ENCODE peak calls at places on chromosomes 1 and 21, in nine cellular contexts. J is AG10803, M is ascending aorta, K is AG09309, E is fibroblast of villous mesenchyme, P is lower leg skin, Q is fibroblast of pulmonary artery, W is neural progenitor cell, T is tibial nerve. C is an unnamed sample.

GRCh38 chr1:171663036-171663853 is 10.8 kb upstream of the MYOC start:
- DNase-seq in M (no peak), J (no peak), E (no peak), K (no peak), W (no peak), Q (no peak), P (no peak), T (no peak), C (no peak)

GRCh38 chr1:193068013-193068412 is 8.6 kb downstream of the RO60 start:
- DNase-seq in K (no peak), E (no peak), W (no peak), J (no peak), M (no peak), Q (no peak), P (no peak), T (no peak), C (no peak)

GRCh38 chr1:95287078-95287477 is 53.1 kb downstream of the RWDD3 start:
- DNase-seq in P (no peak), J (no peak), E (no peak), W (peak), K (no peak), Q (no peak), T (no peak), M (no peak), C (no peak)

GRCh38 chr1:112363636-112364035 is 32.4 kb upstream of the CTTNBP2NL start:
- DNase-seq in J (peak), T (no peak), E (no peak), W (no peak), P (no peak), Q (no peak), M (no peak), K (no peak), C (no peak)

GRCh38 chr1:63921357-63921756 is 147.5 kb downstream of the ROR1 start:
- DNase-seq in E (no peak), K (no peak), M (no peak), J (no peak), Q (no peak), T (no peak), P (no peak), W (no peak), C (no peak)

GRCh38 chr1:221069956-221070355 is 190.7 kb downstream of the HLX start:
- DNase-seq in M (no peak), E (no peak), T (no peak), W (no peak), J (no peak), P (no peak), Q (no peak), K (no peak), C (no peak)

GRCh38 chr1:205237526-205238484 is 10.1 kb downstream of the TMCC2 start:
- DNase-seq in E (peak), K (no peak), T (no peak), P (peak), J (no peak), W (no peak), Q (no peak), M (no peak), C (no peak)

GRCh38 chr1:73886721-73887120 is 311.3 kb downstream of the LRRIQ3 start:
- DNase-seq in T (no peak), E (no peak), P (no peak), W (no peak), Q (no peak), M (no peak), K (no peak), J (no peak), C (no peak)

GRCh38 chr1:230760360-230760827 is 13.2 kb downstream of the CAPN9 start:
- DNase-seq in M (no peak), T (no peak), J (no peak), P (peak), Q (no peak), W (no peak), K (no peak), E (no peak), C (no peak)

GRCh38 chr1:145999321-146000024 is 3.1 kb upstream of the TXNIP start:
- DNase-seq in J (no peak), Q (no peak), M (no peak), E (no peak), P (no peak), W (no peak), T (no peak), K (no peak), C (no peak)

GRCh38 chr1:57572016-57572415 is 148.2 kb upstream of the DAB1 start:
- DNase-seq in E (no peak), T (no peak), K (no peak), J (no peak), Q (no peak), W (no peak), P (no peak), M (no peak), C (no peak)

GRCh38 chr1:66778969-66779368 is 22.1 kb downstream of the INSL5 start:
- DNase-seq in P (no peak), T (no peak), E (peak), J (peak), K (peak), M (no peak), Q (peak), W (no peak), C (no peak)

GRCh38 chr1:81008298-81008697 is 792.4 kb upstream of the ADGRL2 start:
- DNase-seq in K (no peak), M (no peak), Q (no peak), W (no peak), T (no peak), P (no peak), E (no peak), J (no peak), C (no peak)

GRCh38 chr21:34235514-34235913 is 128.3 kb upstream of the KCNE2 start:
- DNase-seq in T (no peak), M (no peak), J (no peak), K (no peak), W (peak), P (no peak), Q (no peak), E (no peak), C (no peak)

GRCh38 chr1:92831368-92831761 is 475 bp upstream of the RPL5 start:
- DNase-seq in M (no peak), T (no peak), Q (no peak), K (no peak), E (no peak), W (peak), P (no peak), J (no peak), C (no peak)

GRCh38 chr1:112696578-112697320 is 10.2 kb downstream of the RHOC start:
- DNase-seq in W (no peak), P (peak), T (no peak), E (no peak), M (no peak), K (no peak), Q (no peak), J (no peak), C (no peak)

GRCh38 chr1:38129473-38129872 is 82.9 kb upstream of the POU3F1 start:
- DNase-seq in E (no peak), P (peak), Q (no peak), W (peak), J (no peak), K (no peak), M (no peak), T (no peak), C (no peak)

GRCh38 chr1:181777812-181778211 is 283.7 kb downstream of the ZNF648 start:
- DNase-seq in J (no peak), Q (no peak), P (no peak), K (no peak), M (no peak), E (no peak), W (no peak), T (no peak), C (no peak)

GRCh38 chr1:111465754-111466153 is 8.0 kb upstream of the C1orf162 start:
- DNase-seq in M (no peak), J (no peak), P (no peak), T (no peak), E (no peak), W (no peak), K (no peak), Q (no peak), C (no peak)

GRCh38 chr1:73611681-73612080 is 586.3 kb downstream of the LRRIQ3 start:
- DNase-seq in J (no peak), K (no peak), T (no peak), P (no peak), W (no peak), M (no peak), E (no peak), Q (no peak), C (no peak)

GRCh38 chr1:65992160-65993046 is 199.7 kb downstream of the PDE4B start:
- DNase-seq in Q (peak), E (no peak), K (no peak), J (no peak), P (no peak), M (no peak), T (no peak), W (peak), C (no peak)

GRCh38 chr1:167791281-167792209 is 69.8 kb downstream of the MPZL1 start:
- DNase-seq in J (peak), W (peak), Q (peak), T (peak), P (no peak), E (peak), M (no peak), K (peak), C (peak)

GRCh38 chr1:18724801-18725200 is 94.2 kb downstream of the PAX7 start:
- DNase-seq in K (no peak), J (no peak), P (no peak), T (no peak), Q (no peak), M (no peak), W (no peak), E (no peak), C (no peak)

GRCh38 chr21:45356251-45356650 is 48.7 kb upstream of the COL18A1 start:
- DNase-seq in J (no peak), K (no peak), M (no peak), W (no peak), E (no peak), T (no peak), Q (no peak), P (no peak), C (no peak)
- TF ChIP-seq CTCF in J (no peak), K (no peak), M (no peak), W (peak), E (peak), T (no peak), Q (peak), P (no peak), C (no peak)

GRCh38 chr1:173714759-173715537 is at the start of gene KLHL20:
- DNase-seq in M (peak), Q (peak), W (peak), P (peak), K (peak), J (peak), T (peak), E (peak), C (peak)
- TF ChIP-seq CTCF in M (no peak), Q (no peak), W (no peak), P (no peak), K (no peak), J (no peak), T (no peak), E (no peak), C (no peak)

DNA sequence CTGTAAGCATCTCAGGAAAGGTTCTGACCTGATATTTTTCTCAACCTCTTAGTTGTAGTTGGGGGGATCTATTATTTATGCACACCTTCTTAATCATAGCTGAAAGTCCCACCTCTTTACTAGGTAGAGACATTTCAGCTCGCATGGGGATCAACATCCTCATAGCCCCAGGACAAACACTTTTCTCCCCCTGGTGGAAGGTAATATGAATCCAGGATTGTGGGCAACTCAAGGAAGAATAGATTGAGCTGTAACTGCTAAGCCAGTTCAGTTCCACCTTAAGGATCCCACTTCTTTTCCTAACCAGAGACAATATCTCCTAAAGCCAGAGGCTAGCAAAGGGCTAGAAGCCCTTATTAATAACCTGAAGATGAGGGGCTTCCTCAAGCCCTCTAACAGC is 25.4 kb upstream of the SMYD3 start:
- DNase-seq in W (no peak), P (no peak), Q (no peak), J (no peak), T (no peak), K (no peak), E (no peak), M (no peak), C (no peak)
- TF ChIP-seq CTCF in W (no peak), P (no peak), Q (peak), J (peak), T (no peak), K (no peak), E (peak), M (no peak), C (no peak)

DNA sequence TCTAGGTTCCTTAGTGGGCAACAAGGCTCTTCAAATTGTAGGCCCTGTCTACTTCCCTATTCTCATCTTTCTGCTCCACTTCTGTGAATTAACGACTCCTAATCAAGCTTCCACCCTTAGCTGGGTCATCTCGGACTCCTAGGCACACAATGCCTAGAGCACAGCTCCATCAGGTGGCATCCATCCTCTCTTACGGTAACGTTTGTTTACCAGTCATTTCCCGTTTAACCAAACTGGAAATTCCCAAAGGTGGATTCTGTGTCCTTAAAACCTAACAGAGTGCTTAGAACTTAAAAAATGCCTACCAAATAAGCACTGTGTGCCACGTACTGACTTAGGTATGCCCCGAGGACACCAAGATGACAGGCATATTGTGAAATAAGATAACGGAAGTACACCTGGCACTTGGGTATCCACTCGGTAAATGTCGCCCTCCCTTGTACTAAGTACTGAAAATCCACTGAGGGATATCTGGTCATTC is 1.5 kb downstream of the PARP1 start:
- DNase-seq in K (no peak), T (no peak), Q (peak), J (peak), P (peak), M (no peak), W (peak), E (peak), C (no peak)
- TF ChIP-seq CTCF in K (no peak), T (no peak), Q (no peak), J (no peak), P (no peak), M (no peak), W (no peak), E (no peak), C (no peak)

DNA sequence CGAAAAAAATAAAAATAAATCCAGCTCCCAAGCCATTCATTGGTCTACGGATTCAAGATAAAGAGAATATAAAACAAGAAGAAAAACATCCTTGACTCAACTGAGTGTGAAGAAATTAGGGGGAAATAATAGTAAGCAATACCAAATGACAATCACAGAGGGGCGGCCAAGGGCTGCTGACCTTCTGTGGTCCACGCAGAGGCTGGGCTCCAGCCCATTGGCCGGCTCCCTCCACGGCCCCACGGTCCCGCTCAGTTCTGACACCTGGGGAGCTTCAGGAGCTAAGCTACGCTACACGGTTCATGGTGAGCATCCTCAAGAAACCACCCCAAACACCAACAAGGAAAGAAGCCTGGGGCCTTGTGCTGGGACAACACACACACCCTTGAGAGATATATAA is 400 bp upstream of the KRTAP10-12 start:
- DNase-seq in M (no peak), E (no peak), T (no peak), K (no peak), J (no peak), W (no peak), P (peak), Q (no peak), C (no peak)
- TF ChIP-seq CTCF in M (no peak), E (no peak), T (no peak), K (no peak), J (no peak), W (no peak), P (no peak), Q (no peak), C (no peak)

GRCh38 chr1:59289570-59289969 is 7.3 kb upstream of the FGGY start:
- DNase-seq in J (no peak), T (no peak), P (no peak), E (no peak), Q (no peak), K (no peak), M (no peak), W (no peak), C (no peak)

GRCh38 chr1:59291566-59291965 is 5.3 kb upstream of the FGGY start:
- DNase-seq in Q (no peak), W (no peak), M (no peak), K (no peak), E (no peak), J (no peak), T (no peak), P (no peak), C (no peak)

GRCh38 chr1:59288046-59288445 is 8.8 kb upstream of the FGGY start:
- DNase-seq in M (no peak), W (no peak), P (no peak), T (no peak), J (no peak), Q (no peak), K (no peak), E (no peak), C (no peak)

GRCh38 chr1:59292557-59292956 is 4.3 kb upstream of the FGGY start:
- DNase-seq in W (no peak), K (no peak), J (peak), P (peak), M (peak), E (peak), T (no peak), Q (peak), C (no peak)

GRCh38 chr1:59290173-59290954 is 6.5 kb upstream of the FGGY start:
- DNase-seq in M (no peak), J (no peak), Q (peak), E (peak), T (no peak), K (no peak), P (no peak), W (peak), C (no peak)
- TF ChIP-seq CTCF in M (no peak), J (peak), Q (peak), E (peak), T (peak), K (peak), P (no peak), W (peak), C (no peak)

GRCh38 chr1:39474810-39475209 is 16.6 kb upstream of the BMP8A start:
- DNase-seq in J (no peak), W (no peak), T (no peak), Q (no peak), E (no peak), M (no peak), K (no peak), P (no peak), C (no peak)

GRCh38 chr1:39472826-39473225 is 18.6 kb upstream of the BMP8A start:
- DNase-seq in K (no peak), T (no peak), W (no peak), P (no peak), E (no peak), M (no peak), J (no peak), Q (no peak), C (no peak)

GRCh38 chr1:39470040-39470439 is 21.4 kb upstream of the BMP8A start:
- DNase-seq in W (no peak), K (no peak), M (no peak), E (no peak), Q (no peak), T (no peak), P (no peak), J (no peak), C (no peak)

GRCh38 chr1:39469150-39469549 is 22.3 kb upstream of the BMP8A start:
- DNase-seq in W (no peak), K (no peak), T (no peak), J (no peak), M (no peak), E (no peak), P (no peak), Q (no peak), C (no peak)
- TF ChIP-seq CTCF in W (no peak), K (no peak), T (no peak), J (no peak), M (no peak), E (no peak), P (no peak), Q (no peak), C (no peak)

GRCh38 chr1:183894290-183894565 is 89.3 kb downstream of the RGL1 start:
- DNase-seq in E (no peak), J (no peak), W (no peak), Q (no peak), P (no peak), M (no peak), T (no peak), K (no peak), C (no peak)
- TF ChIP-seq CTCF in E (no peak), J (no peak), W (no peak), Q (no peak), P (no peak), M (no peak), T (no peak), K (no peak), C (no peak)